ENCODE peak calls at places on chromosomes 11 and 22, in five cellular contexts. I, K, E, V and J are unnamed samples. For H3K9me3, the result is how much of the 10 kb centered on the place peaks cover.

GRCh38 chr11:11251394-11251970 is 101.6 kb downstream of the CSNK2A3 start:
- DNase-seq in I (no peak), K (no peak), E (no peak), V (no peak), J (no peak)

GRCh38 chr22:37953062-37953436 is 352 bp downstream of the C22orf23 start:
- DNase-seq in I (no peak), K (no peak), E (no peak), V (no peak), J (peak)

GRCh38 chr11:3228445-3228829 is 3.8 kb downstream of the MRGPRE start:
- DNase-seq in I (no peak), K (no peak), E (no peak), V (peak), J (no peak)

GRCh38 chr11:55795256-55795655 is at the start of gene OR5D14:
- DNase-seq in I (no peak), K (no peak), E (no peak), V (no peak), J (no peak)

GRCh38 chr11:87063982-87064381 is 26.2 kb downstream of the TMEM135 start:
- DNase-seq in I (no peak), K (no peak), E (no peak), V (no peak), J (no peak)

GRCh38 chr11:62713343-62713742 is 5.9 kb downstream of the GNG3 start:
- DNase-seq in I (no peak), K (no peak), E (no peak), V (peak), J (no peak)

GRCh38 chr22:22767876-22768602 is 119.6 kb upstream of the IGLL5 start:
- DNase-seq in I (no peak), K (no peak), E (no peak), V (peak), J (no peak)

GRCh38 chr22:27377501-27377900 is 424.1 kb downstream of the MN1 start:
- DNase-seq in I (no peak), K (no peak), E (no peak), V (no peak), J (no peak)

GRCh38 chr22:49827853-49828598 is at the start of gene BRD1:
- DNase-seq in I (peak), K (no peak), E (no peak), V (peak), J (peak)

GRCh38 chr11:117851852-117852251 is 24.6 kb downstream of the FXYD6 start:
- DNase-seq in I (peak), K (peak), E (no peak), V (no peak), J (no peak)

GRCh38 chr11:113176561-113176960 is 137.8 kb upstream of the TTC12 start:
- DNase-seq in I (no peak), K (no peak), E (no peak), V (no peak), J (peak)

GRCh38 chr11:42770444-42771065 is 541.2 kb upstream of the API5 start:
- DNase-seq in I (no peak), K (no peak), E (no peak), V (peak), J (peak)

GRCh38 chr11:34651551-34651950 is 30.7 kb downstream of the EHF start:
- DNase-seq in I (no peak), K (no peak), E (no peak), V (peak), J (no peak)

GRCh38 chr11:92347404-92347803 is 122.8 kb downstream of the FAT3 start:
- DNase-seq in I (no peak), K (no peak), E (no peak), V (no peak), J (no peak)

GRCh38 chr11:64600281-64600992 is 9.4 kb downstream of the SLC22A12 start:
- DNase-seq in I (peak), K (no peak), E (no peak), V (no peak), J (no peak)

GRCh38 chr22:35621446-35621845 is 4.3 kb upstream of the MB start:
- DNase-seq in I (no peak), K (no peak), E (no peak), V (no peak), J (no peak)

GRCh38 chr11:94302806-94303205 is 1.6 kb upstream of the IZUMO1R start:
- DNase-seq in I (no peak), K (no peak), E (no peak), V (no peak), J (no peak)

GRCh38 chr22:50570861-50571260 is 7.4 kb downstream of the CPT1B start:
- DNase-seq in I (peak), K (no peak), E (no peak), V (no peak), J (no peak)

GRCh38 chr22:27443315-27443714 is 358.2 kb downstream of the MN1 start:
- DNase-seq in I (no peak), K (no peak), E (no peak), V (no peak), J (no peak)

GRCh38 chr22:19824197-19825015 is 30.3 kb downstream of the GNB1L start:
- DNase-seq in I (peak), K (no peak), E (no peak), V (peak), J (no peak)

GRCh38 chr22:45704648-45705047 is 33.0 kb downstream of the ATXN10 start:
- DNase-seq in I (no peak), K (no peak), E (no peak), V (no peak), J (peak)

GRCh38 chr11:57779275-57779674 is 17.7 kb downstream of the CTNND1 start:
- DNase-seq in I (no peak), K (no peak), E (no peak), V (peak), J (peak)

GRCh38 chr11:78228467-78228866 is 39.7 kb downstream of the USP35 start:
- DNase-seq in I (no peak), K (no peak), E (no peak), V (no peak), J (peak)

GRCh38 chr11:65615950-65616574 is 486 bp downstream of the PCNX3 start:
- DNase-seq in I (no peak), K (no peak), E (no peak), V (no peak), J (peak)

GRCh38 chr11:26276798-26277424 is 55.0 kb upstream of the ANO3 start:
- DNase-seq in I (no peak), K (peak), E (no peak), V (peak), J (peak)

DNA sequence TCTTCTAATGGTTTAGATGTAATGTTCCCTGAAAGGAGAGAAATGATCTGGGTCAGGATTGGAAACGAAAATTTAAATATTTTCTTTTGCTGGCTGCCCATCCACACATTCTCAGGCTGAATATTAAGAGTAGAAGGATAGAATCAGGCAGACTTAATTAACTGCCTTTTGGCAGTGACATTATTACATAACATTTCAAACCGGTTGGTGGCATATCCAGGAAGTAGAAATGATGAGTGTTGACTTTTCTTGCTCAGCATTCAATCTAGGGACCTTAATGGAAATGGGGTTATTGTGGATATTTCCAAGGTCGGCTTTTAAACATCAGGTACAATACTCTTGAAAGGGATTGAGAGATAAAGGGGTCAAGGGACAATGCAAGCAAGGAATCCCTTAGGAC is 677.4 kb upstream of the ARHGAP42 start:
- DNase-seq in I (no peak), K (no peak), E (no peak), V (no peak), J (no peak)
- H3K9me3 ChIP-seq in I (under half), K (under half), E (under half), V (under half), J (under half)

GRCh38 chr11:125397421-125397820 is 98.6 kb downstream of the FEZ1 start:
- DNase-seq in I (no peak), K (no peak), E (no peak), V (no peak), J (no peak)
- H3K4me3 ChIP-seq in I (no peak), K (no peak), E (no peak), V (no peak), J (no peak)

GRCh38 chr11:74162688-74163467 is 7.9 kb downstream of the C2CD3 start:
- DNase-seq in I (no peak), K (no peak), E (no peak), V (no peak), J (no peak)
- H3K9me3 ChIP-seq in I (under half), K (under half), E (under half), V (under half), J (under half)

DNA sequence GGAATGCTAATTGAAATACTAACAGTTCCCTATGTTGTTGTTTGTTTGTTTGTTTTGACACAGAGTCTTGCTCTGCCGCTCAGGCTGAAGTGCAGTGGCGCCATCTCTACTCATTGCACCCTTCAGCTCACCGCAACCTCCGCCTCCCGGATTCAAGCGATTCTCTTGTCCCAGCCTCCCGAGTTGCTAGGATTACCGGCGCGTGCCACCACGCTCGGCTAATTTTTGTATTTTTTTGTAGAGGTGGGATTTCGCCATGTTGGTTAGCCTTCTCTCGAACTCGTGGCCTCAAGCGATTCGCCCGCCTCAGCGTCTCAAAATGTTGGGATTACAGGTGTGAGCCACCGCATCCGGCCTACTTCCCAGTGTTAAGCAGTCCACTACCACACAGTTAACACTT is 42.0 kb downstream of the OR4D9 start:
- DNase-seq in I (no peak), K (no peak), E (no peak), V (no peak), J (no peak)
- H3K4me3 ChIP-seq in I (no peak), K (no peak), E (no peak), V (no peak), J (no peak)

DNA sequence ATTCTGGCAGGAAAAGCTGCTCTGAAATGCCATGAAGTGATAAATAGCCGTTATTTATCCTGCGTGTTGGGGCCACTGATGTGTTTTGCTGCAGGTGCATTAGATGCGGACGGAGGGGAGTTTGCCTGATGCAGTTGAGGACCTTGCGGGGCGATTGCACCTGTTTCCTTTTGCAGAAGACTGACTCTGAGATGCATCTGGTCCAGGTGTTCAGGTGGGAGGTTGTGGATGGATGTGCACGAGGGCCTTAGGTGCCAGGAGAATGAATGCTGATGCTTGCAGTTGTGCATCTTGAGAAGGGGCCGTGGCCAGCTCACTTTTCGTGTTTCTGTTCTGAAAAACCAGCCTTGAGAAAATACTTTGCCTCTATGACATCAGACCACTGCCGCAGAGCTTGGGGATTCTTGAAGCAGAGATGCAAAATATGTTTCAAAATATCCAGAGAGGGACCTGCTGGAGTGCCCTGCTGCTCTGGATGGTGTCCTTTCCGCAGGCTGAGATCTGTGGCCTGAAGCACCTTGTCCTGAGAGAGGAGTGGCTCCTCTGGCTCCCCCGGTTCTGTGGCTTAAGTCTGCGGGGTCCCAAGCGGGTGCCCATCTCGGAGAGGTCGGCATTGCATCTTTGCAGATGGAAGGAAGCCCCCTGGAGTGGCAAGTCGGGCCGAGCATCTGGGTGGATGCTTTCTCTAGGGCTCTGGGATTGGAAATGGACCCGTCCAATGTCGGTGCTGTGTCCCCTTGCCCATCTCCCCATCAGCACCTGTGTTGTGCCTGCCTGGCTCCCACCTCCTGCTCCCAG is 1031.1 kb downstream of the TBC1D22A start:
- DNase-seq in I (no peak), K (no peak), E (no peak), V (no peak), J (no peak)
- H3K9me3 ChIP-seq in I (under half), K (under half), E (under half), V (under half), J (under half)

GRCh38 chr11:69644071-69644961 is 3.4 kb downstream of the CCND1 start:
- DNase-seq in I (peak), K (peak), E (no peak), V (peak), J (peak)
- H3K4me3 ChIP-seq in I (no peak), K (no peak), E (peak), V (no peak), J (peak)

GRCh38 chr11:48675945-48676344 is 187.4 kb downstream of the OR4A47 start:
- DNase-seq in I (no peak), K (no peak), E (no peak), V (no peak), J (no peak)
- H3K9me3 ChIP-seq in I (under half), K (under half), E (under half), V (under half), J (half or more)

DNA sequence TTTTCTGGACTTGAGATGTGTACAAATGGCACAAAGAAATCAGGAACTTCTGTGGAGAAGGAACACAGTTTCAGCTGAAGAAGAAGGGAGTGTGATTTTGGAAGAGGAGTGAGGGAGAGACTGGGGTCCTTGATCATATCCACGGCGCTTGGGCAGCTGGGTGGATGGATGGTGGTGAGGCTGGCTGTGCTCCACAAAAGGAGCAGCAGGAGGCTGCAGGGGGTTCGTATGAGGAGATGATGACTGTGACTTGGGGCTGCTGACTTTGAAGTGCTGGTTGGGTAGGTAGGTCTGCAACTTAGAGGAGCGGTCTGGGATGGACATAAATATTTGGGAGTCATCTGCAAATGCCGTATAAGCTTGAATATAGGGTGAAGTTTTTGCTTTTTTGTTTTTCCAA is 1.3 kb upstream of the DCHS1 start:
- DNase-seq in I (no peak), K (no peak), E (no peak), V (no peak), J (peak)
- H3K4me3 ChIP-seq in I (no peak), K (no peak), E (peak), V (no peak), J (no peak)